ENCODE peak calls at places on chromosomes 2 and 18, in five cellular contexts. One of them, this sample, is unnamed.

GRCh38 chr2:7609556-7610323 is 692.5 kb downstream of the RNF144A start:
- DNase-seq in body of pancreas: no peak
- DNase-seq in left ventricle myocardium inferior: no peak
- DNase-seq in astrocyte: no peak
- DNase-seq in Peyer's patch: no peak
- DNase-seq in this sample: no peak

GRCh38 chr2:241929551-241930490 is 60.3 kb downstream of the RTP5 start:
- DNase-seq in astrocyte: no peak
- DNase-seq in left ventricle myocardium inferior: no peak
- DNase-seq in Peyer's patch: no peak
- DNase-seq in body of pancreas: peak
- DNase-seq in this sample: no peak

GRCh38 chr2:233602076-233602475 is 15.4 kb upstream of the UGT1A8 start:
- DNase-seq in body of pancreas: no peak
- DNase-seq in left ventricle myocardium inferior: no peak
- DNase-seq in Peyer's patch: no peak
- DNase-seq in astrocyte: no peak
- DNase-seq in this sample: no peak

GRCh38 chr18:7259482-7259881 is 28.6 kb downstream of the LRRC30 start:
- DNase-seq in body of pancreas: no peak
- DNase-seq in left ventricle myocardium inferior: no peak
- DNase-seq in astrocyte: no peak
- DNase-seq in Peyer's patch: no peak
- DNase-seq in this sample: no peak

GRCh38 chr18:36766836-36767235 is 62.0 kb downstream of the TPGS2 start:
- DNase-seq in left ventricle myocardium inferior: no peak
- DNase-seq in body of pancreas: no peak
- DNase-seq in Peyer's patch: no peak
- DNase-seq in astrocyte: no peak
- DNase-seq in this sample: no peak

GRCh38 chr2:97871096-97871780 is 124.5 kb downstream of the TMEM131 start:
- DNase-seq in Peyer's patch: no peak
- DNase-seq in left ventricle myocardium inferior: no peak
- DNase-seq in astrocyte: peak
- DNase-seq in body of pancreas: no peak
- DNase-seq in this sample: no peak

GRCh38 chr2:189826039-189826438 is 41.8 kb downstream of the PMS1 start:
- DNase-seq in astrocyte: no peak
- DNase-seq in Peyer's patch: no peak
- DNase-seq in left ventricle myocardium inferior: no peak
- DNase-seq in body of pancreas: no peak
- DNase-seq in this sample: no peak

GRCh38 chr18:48792611-48793368 is 158.0 kb downstream of the SMAD7 start:
- DNase-seq in left ventricle myocardium inferior: peak
- DNase-seq in body of pancreas: no peak
- DNase-seq in astrocyte: no peak
- DNase-seq in Peyer's patch: peak
- DNase-seq in this sample: peak

GRCh38 chr2:239203443-239204142 is 197.2 kb downstream of the HDAC4 start:
- DNase-seq in body of pancreas: no peak
- DNase-seq in Peyer's patch: peak
- DNase-seq in left ventricle myocardium inferior: no peak
- DNase-seq in astrocyte: no peak
- DNase-seq in this sample: peak

GRCh38 chr2:231413921-231414476 is 18.5 kb downstream of the B3GNT7 start:
- DNase-seq in body of pancreas: no peak
- DNase-seq in astrocyte: no peak
- DNase-seq in left ventricle myocardium inferior: no peak
- DNase-seq in Peyer's patch: peak
- DNase-seq in this sample: no peak

GRCh38 chr2:128195435-128195984 is 104.5 kb downstream of the UGGT1 start:
- DNase-seq in astrocyte: no peak
- DNase-seq in Peyer's patch: peak
- DNase-seq in left ventricle myocardium inferior: no peak
- DNase-seq in body of pancreas: no peak
- DNase-seq in this sample: no peak

GRCh38 chr18:9106094-9106493 is 3.6 kb downstream of the NDUFV2 start:
- DNase-seq in left ventricle myocardium inferior: no peak
- DNase-seq in Peyer's patch: no peak
- DNase-seq in body of pancreas: no peak
- DNase-seq in astrocyte: no peak
- DNase-seq in this sample: no peak
- TF ChIP-seq CTCF in left ventricle myocardium inferior: no peak
- TF ChIP-seq CTCF in Peyer's patch: no peak
- TF ChIP-seq CTCF in body of pancreas: no peak
- TF ChIP-seq CTCF in astrocyte: no peak
- TF ChIP-seq CTCF in this sample: no peak

DNA sequence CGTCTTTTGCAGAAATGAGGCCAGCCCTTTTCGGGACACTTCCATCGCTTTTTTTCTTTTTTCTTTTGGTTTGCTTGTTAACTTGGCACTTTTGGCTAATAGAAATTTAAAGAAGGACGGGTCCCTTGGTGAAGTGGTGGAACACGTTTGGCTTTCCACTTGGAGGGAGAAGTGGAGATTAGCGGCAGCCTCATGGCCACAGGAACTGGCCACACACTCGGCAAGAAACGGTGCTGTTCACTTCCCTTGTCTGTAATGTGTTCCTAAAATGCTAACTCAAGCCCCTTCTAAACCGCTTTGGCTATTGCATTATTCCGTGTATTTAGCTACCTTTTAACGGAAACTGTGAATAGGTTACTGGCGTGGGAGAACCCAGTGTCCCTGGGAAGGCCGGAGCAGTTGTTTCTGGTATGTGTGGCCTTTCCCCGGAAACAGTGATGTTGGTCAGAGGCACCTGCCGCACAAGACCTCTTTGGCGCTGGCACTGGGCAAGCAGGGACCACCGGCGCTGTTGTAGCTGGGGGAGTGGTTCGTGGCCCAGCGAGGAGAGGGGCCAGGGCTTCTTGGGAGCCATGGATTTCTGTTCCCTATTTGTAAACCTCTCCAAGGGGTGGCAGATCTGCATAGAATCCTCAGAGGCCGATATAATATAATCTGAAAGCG is 981 bp downstream of the RAMP1 start:
- DNase-seq in left ventricle myocardium inferior: no peak
- DNase-seq in Peyer's patch: peak
- DNase-seq in astrocyte: no peak
- DNase-seq in body of pancreas: peak
- DNase-seq in this sample: no peak
- H3K27ac ChIP-seq in left ventricle myocardium inferior: peak
- H3K27ac ChIP-seq in Peyer's patch: peak
- H3K27ac ChIP-seq in astrocyte: no peak
- H3K27ac ChIP-seq in body of pancreas: peak
- H3K27ac ChIP-seq in this sample: no peak

GRCh38 chr18:10245517-10246175 is 208.8 kb upstream of the APCDD1 start:
- DNase-seq in left ventricle myocardium inferior: peak
- DNase-seq in body of pancreas: no peak
- DNase-seq in astrocyte: no peak
- DNase-seq in Peyer's patch: no peak
- DNase-seq in this sample: no peak

GRCh38 chr18:10247402-10248117 is 206.9 kb upstream of the APCDD1 start:
- DNase-seq in Peyer's patch: no peak
- DNase-seq in astrocyte: no peak
- DNase-seq in body of pancreas: no peak
- DNase-seq in left ventricle myocardium inferior: peak
- DNase-seq in this sample: no peak

GRCh38 chr18:10252494-10252893 is 201.9 kb upstream of the APCDD1 start:
- DNase-seq in body of pancreas: no peak
- DNase-seq in astrocyte: peak
- DNase-seq in left ventricle myocardium inferior: no peak
- DNase-seq in Peyer's patch: no peak
- DNase-seq in this sample: no peak

GRCh38 chr18:10248738-10249137 is 205.7 kb upstream of the APCDD1 start:
- DNase-seq in left ventricle myocardium inferior: no peak
- DNase-seq in body of pancreas: no peak
- DNase-seq in Peyer's patch: no peak
- DNase-seq in astrocyte: no peak
- DNase-seq in this sample: no peak

GRCh38 chr18:10249270-10249669 is 205.2 kb upstream of the APCDD1 start:
- DNase-seq in body of pancreas: no peak
- DNase-seq in Peyer's patch: no peak
- DNase-seq in astrocyte: no peak
- DNase-seq in left ventricle myocardium inferior: no peak
- DNase-seq in this sample: no peak
- TF ChIP-seq CTCF in body of pancreas: no peak
- TF ChIP-seq CTCF in Peyer's patch: no peak
- TF ChIP-seq CTCF in astrocyte: no peak
- TF ChIP-seq CTCF in left ventricle myocardium inferior: no peak
- TF ChIP-seq CTCF in this sample: no peak

DNA sequence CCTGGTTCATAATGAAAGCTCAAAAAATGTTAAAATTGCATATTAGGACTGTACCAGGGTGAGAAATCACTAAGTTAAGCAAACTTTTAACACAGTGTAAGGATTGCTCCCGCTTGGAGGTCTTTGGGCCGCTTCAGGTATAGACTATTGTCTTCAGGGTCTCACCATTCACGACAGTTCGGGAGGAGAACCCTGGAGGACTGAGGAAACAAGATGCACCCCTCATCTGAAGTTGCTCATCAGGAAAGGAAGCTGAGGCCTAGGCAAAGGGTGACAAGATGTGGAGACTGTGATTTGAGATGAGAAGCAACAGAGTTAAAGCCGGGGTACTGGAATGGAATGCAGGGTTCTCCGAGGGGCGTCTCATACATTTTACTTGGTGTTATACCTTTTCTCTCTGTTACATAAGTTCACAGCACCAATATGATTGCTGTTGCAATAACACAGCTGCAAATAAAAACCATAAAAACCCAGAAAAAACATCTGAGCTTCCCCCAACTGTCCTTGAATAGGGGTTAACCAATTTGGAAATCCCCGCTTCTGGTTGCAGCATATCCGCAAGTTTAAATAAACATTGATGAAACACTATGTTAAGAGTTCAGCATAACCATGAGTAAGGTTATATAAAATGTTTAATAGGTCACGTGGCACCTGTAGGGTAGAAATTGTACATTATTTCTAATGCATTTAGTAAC is 40.1 kb downstream of the FBXO48 start:
- DNase-seq in body of pancreas: no peak
- DNase-seq in left ventricle myocardium inferior: no peak
- DNase-seq in Peyer's patch: no peak
- DNase-seq in astrocyte: no peak
- DNase-seq in this sample: no peak
- H3K27ac ChIP-seq in body of pancreas: no peak
- H3K27ac ChIP-seq in left ventricle myocardium inferior: no peak
- H3K27ac ChIP-seq in Peyer's patch: no peak
- H3K27ac ChIP-seq in astrocyte: no peak
- H3K27ac ChIP-seq in this sample: no peak

GRCh38 chr2:216694201-216694825 is 1.0 kb downstream of the IGFBP5 start:
- DNase-seq in Peyer's patch: no peak
- DNase-seq in left ventricle myocardium inferior: peak
- DNase-seq in body of pancreas: peak
- DNase-seq in astrocyte: peak
- DNase-seq in this sample: no peak
- TF ChIP-seq CTCF in Peyer's patch: no peak
- TF ChIP-seq CTCF in left ventricle myocardium inferior: no peak
- TF ChIP-seq CTCF in body of pancreas: no peak
- TF ChIP-seq CTCF in astrocyte: no peak
- TF ChIP-seq CTCF in this sample: no peak

This sample was measured in suprapubic skin.